ENCODE peak calls at places on chromosome 4, in eight cellular contexts. F, O, I, V, T, M, C and E are unnamed samples. For H3K36me3 and H3K27me3, the result is how much of the 10 kb centered on the place peaks cover.

GRCh38 chr4:118881512-118882146 is 7.0 kb upstream of the SYNPO2 start:
- DNase-seq in F (no peak), O (no peak), I (no peak), V (peak), T (no peak), M (no peak), C (no peak), E (peak)

GRCh38 chr4:102326951-102327350 is 18.3 kb downstream of the SLC39A8 start:
- DNase-seq in F (no peak), O (no peak), I (no peak), V (no peak), T (no peak), M (no peak), C (no peak), E (no peak)

GRCh38 chr4:7434766-7435150 is at the start of gene PSAPL1:
- DNase-seq in F (no peak), O (no peak), I (peak), V (peak), T (peak), M (no peak), C (no peak), E (peak)

GRCh38 chr4:152063301-152064235 is 302.8 kb upstream of the GATB start:
- DNase-seq in F (no peak), O (no peak), I (no peak), V (no peak), T (no peak), M (no peak), C (peak), E (no peak)

GRCh38 chr4:163107754-163108153 is 58.9 kb downstream of the NAF1 start:
- DNase-seq in F (no peak), O (no peak), I (no peak), V (no peak), T (no peak), M (no peak), C (no peak), E (no peak)

GRCh38 chr4:66647468-66647867 is 897.8 kb downstream of the CENPC start:
- DNase-seq in F (no peak), O (no peak), I (no peak), V (no peak), T (no peak), M (no peak), C (no peak), E (no peak)

GRCh38 chr4:5474756-5475155 is 233.6 kb downstream of the EVC2 start:
- DNase-seq in F (no peak), O (no peak), I (no peak), V (peak), T (no peak), M (no peak), C (no peak), E (no peak)

GRCh38 chr4:112517911-112518310 is 1.9 kb upstream of the NEUROG2 start:
- DNase-seq in F (no peak), O (no peak), I (no peak), V (no peak), T (no peak), M (no peak), C (no peak), E (no peak)

GRCh38 chr4:152682143-152682542 is 2.3 kb upstream of the TMEM154 start:
- DNase-seq in F (no peak), O (no peak), I (no peak), V (no peak), T (no peak), M (no peak), C (no peak), E (no peak)

GRCh38 chr4:48212165-48212564 is 57.5 kb downstream of the TEC start:
- DNase-seq in F (no peak), O (no peak), I (no peak), V (no peak), T (no peak), M (no peak), C (no peak), E (no peak)

GRCh38 chr4:82988323-82988832 is 22.2 kb downstream of the LIN54 start:
- DNase-seq in F (no peak), O (no peak), I (no peak), V (no peak), T (no peak), M (peak), C (no peak), E (no peak)

GRCh38 chr4:168831919-168832745 is 177.9 kb downstream of the CBR4 start:
- DNase-seq in F (peak), O (peak), I (peak), V (peak), T (peak), M (no peak), C (peak), E (peak)

GRCh38 chr4:113292371-113293042 is 243.1 kb downstream of the ANK2 start:
- DNase-seq in F (peak), O (peak), I (peak), V (peak), T (no peak), M (no peak), C (no peak), E (peak)

GRCh38 chr4:176540814-176541213 is 221.0 kb downstream of the SPCS3 start:
- DNase-seq in F (no peak), O (no peak), I (no peak), V (no peak), T (no peak), M (no peak), C (no peak), E (no peak)

GRCh38 chr4:143700420-143701352 is at the start of gene FREM3:
- DNase-seq in F (no peak), O (peak), I (no peak), V (peak), T (peak), M (no peak), C (peak), E (peak)

GRCh38 chr4:143701365-143701764 is 890 bp upstream of the FREM3 start:
- DNase-seq in F (no peak), O (no peak), I (no peak), V (no peak), T (no peak), M (no peak), C (peak), E (no peak)

GRCh38 chr4:143699331-143700059 is 980 bp downstream of the FREM3 start:
- DNase-seq in F (no peak), O (no peak), I (no peak), V (peak), T (peak), M (no peak), C (no peak), E (peak)

DNA sequence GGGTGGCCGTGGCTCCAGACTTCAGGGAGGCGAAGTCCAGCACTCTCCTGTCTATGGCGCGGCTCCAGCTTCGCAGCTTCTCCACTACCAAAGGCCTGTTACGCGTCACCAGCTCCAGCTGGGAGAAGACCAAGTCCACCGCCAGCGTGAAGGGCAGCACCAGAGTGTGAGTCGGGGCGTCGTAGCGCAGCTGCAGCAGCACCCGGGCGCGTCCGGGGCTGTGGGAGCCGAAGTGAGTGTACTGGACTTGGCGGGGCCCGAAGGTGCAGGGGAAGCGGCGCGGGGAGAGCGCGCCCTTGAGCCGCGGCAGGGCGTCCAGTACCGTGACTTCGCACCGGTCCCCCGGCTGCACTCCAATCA is 435 bp downstream of the FREM3 start:
- DNase-seq in F (no peak), O (no peak), I (no peak), V (peak), T (no peak), M (no peak), C (no peak), E (peak)
- H3K4me3 ChIP-seq in F (peak), O (no peak), I (peak), V (peak), T (no peak), M (no peak), C (no peak), E (peak)

GRCh38 chr4:108109111-108109510 is 59.6 kb downstream of the LEF1 start:
- DNase-seq in F (no peak), O (no peak), I (no peak), V (no peak), T (no peak), M (no peak), C (no peak), E (no peak)
- H3K36me3 ChIP-seq in F (under half), O (under half), I (under half), V (under half), T (under half), M (under half), C (under half), E (under half)

DNA sequence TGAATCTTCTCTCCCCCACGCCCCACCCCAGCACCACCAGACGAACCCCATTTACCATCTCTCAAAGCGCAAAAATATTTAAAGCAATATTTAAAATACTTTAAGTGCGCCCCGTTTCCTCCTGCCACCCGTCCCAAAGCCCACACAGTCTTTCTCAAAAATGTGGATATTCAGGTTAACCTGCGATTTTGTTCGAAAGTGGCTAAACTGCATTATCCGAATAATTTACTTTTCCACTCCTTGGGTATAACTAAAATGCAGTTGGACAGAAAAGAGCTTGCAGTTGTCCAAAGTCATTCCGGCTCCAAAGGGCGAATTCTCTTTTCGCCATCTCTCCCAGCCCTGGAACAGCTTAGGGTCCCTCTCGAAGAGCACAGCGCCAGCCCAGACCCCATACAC is 662 bp downstream of the SMIM43 start:
- DNase-seq in F (no peak), O (no peak), I (no peak), V (no peak), T (no peak), M (no peak), C (no peak), E (no peak)
- H3K27me3 ChIP-seq in F (under half), O (under half), I (half or more), V (half or more), T (under half), M (under half), C (under half), E (half or more)

GRCh38 chr4:1266881-1267763 is 18.2 kb upstream of the CTBP1 start:
- DNase-seq in F (no peak), O (no peak), I (no peak), V (no peak), T (no peak), M (no peak), C (no peak), E (no peak)
- H3K4me3 ChIP-seq in F (no peak), O (no peak), I (no peak), V (no peak), T (no peak), M (no peak), C (no peak), E (no peak)

DNA sequence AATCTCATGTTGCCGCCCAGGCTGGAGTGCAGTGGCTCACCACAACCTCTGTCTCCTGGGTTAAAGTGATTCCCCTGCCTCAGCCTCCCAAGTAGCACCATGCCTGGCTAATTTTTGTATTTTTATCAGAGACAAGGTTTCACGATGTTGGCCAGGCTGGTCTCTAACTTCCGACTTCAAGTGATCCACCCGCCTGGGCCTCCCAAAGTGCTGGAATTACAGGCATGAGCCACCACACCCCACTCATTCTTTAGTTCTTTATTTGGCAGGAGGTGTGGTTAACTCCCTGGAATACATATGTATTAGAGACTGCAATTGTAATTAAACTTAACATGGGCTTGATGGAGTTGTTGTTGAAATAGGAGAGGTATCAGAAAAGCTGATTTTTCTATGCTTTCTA is 1396.9 kb upstream of the IGFBP7 start:
- DNase-seq in F (no peak), O (no peak), I (no peak), V (peak), T (no peak), M (no peak), C (no peak), E (no peak)
- H3K36me3 ChIP-seq in F (under half), O (under half), I (under half), V (under half), T (under half), M (under half), C (under half), E (under half)

DNA sequence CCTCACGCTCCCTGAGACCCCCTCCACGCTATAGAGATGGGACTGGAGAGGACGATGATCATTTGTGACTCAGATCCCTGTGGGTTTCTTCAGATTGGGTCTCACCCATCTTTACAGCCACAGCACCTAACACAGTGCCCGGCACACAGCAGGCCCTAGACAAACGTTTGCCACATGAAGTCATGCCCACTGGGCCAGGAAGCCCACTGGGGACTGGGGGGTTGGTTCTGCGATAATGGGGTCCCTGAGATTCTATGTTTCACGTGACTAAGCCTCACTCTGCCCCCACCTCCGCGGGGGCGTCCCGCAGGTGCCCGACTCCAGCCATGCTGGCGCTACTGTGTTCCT is 3.8 kb downstream of the SOD3 start:
- DNase-seq in F (no peak), O (no peak), I (no peak), V (no peak), T (no peak), M (no peak), C (no peak), E (no peak)
- H3K27me3 ChIP-seq in F (under half), O (under half), I (under half), V (half or more), T (under half), M (under half), C (under half), E (half or more)